ENCODE peak calls at places on chromosome X, in nine cellular contexts. One of them, this sample, is unnamed.

GRCh38 chrX:119871245-119871598 is 311 bp downstream of the RNF113A start:
- DNase-seq in thyroid gland: no peak
- DNase-seq in neural crest cell: no peak
- DNase-seq in endodermal cell: no peak
- DNase-seq in mammary epithelial cell: no peak
- DNase-seq in natural killer cell: no peak
- DNase-seq in GM12865: no peak
- DNase-seq in AG09319: no peak
- DNase-seq in transverse colon: no peak
- DNase-seq in this sample: no peak

GRCh38 chrX:40646489-40647306 is 663 bp downstream of the CXorf38 start:
- DNase-seq in endodermal cell: no peak
- DNase-seq in transverse colon: peak
- DNase-seq in mammary epithelial cell: peak
- DNase-seq in thyroid gland: peak
- DNase-seq in natural killer cell: peak
- DNase-seq in AG09319: no peak
- DNase-seq in GM12865: peak
- DNase-seq in neural crest cell: no peak
- DNase-seq in this sample: no peak

GRCh38 chrX:15194136-15194535 is 75.7 kb downstream of the ASB9 start:
- DNase-seq in AG09319: no peak
- DNase-seq in natural killer cell: no peak
- DNase-seq in thyroid gland: no peak
- DNase-seq in GM12865: no peak
- DNase-seq in transverse colon: no peak
- DNase-seq in endodermal cell: no peak
- DNase-seq in mammary epithelial cell: no peak
- DNase-seq in neural crest cell: no peak
- DNase-seq in this sample: no peak

GRCh38 chrX:48599341-48599740 is 2.0 kb downstream of the WDR13 start:
- DNase-seq in AG09319: no peak
- DNase-seq in neural crest cell: no peak
- DNase-seq in transverse colon: no peak
- DNase-seq in thyroid gland: no peak
- DNase-seq in GM12865: no peak
- DNase-seq in natural killer cell: no peak
- DNase-seq in mammary epithelial cell: no peak
- DNase-seq in endodermal cell: no peak
- DNase-seq in this sample: no peak

GRCh38 chrX:103630171-103630511 is 1.4 kb downstream of the TCEAL1 start:
- DNase-seq in neural crest cell: no peak
- DNase-seq in GM12865: no peak
- DNase-seq in AG09319: no peak
- DNase-seq in natural killer cell: no peak
- DNase-seq in endodermal cell: no peak
- DNase-seq in mammary epithelial cell: no peak
- DNase-seq in transverse colon: no peak
- DNase-seq in thyroid gland: no peak
- DNase-seq in this sample: no peak

GRCh38 chrX:48966796-48967579 is 4.7 kb downstream of the KCND1 start:
- DNase-seq in natural killer cell: no peak
- DNase-seq in transverse colon: no peak
- DNase-seq in thyroid gland: peak
- DNase-seq in endodermal cell: no peak
- DNase-seq in neural crest cell: no peak
- DNase-seq in AG09319: no peak
- DNase-seq in mammary epithelial cell: no peak
- DNase-seq in GM12865: no peak
- DNase-seq in this sample: no peak

GRCh38 chrX:72081605-72082320 is 50.0 kb downstream of the RTL5 start:
- DNase-seq in transverse colon: no peak
- DNase-seq in endodermal cell: no peak
- DNase-seq in thyroid gland: no peak
- DNase-seq in AG09319: no peak
- DNase-seq in neural crest cell: no peak
- DNase-seq in GM12865: no peak
- DNase-seq in mammary epithelial cell: no peak
- DNase-seq in natural killer cell: no peak
- DNase-seq in this sample: no peak

GRCh38 chrX:53330331-53330730 is 48.9 kb upstream of the IQSEC2 start:
- DNase-seq in transverse colon: no peak
- DNase-seq in natural killer cell: no peak
- DNase-seq in mammary epithelial cell: no peak
- DNase-seq in AG09319: no peak
- DNase-seq in endodermal cell: no peak
- DNase-seq in thyroid gland: no peak
- DNase-seq in GM12865: no peak
- DNase-seq in neural crest cell: no peak
- DNase-seq in this sample: no peak

GRCh38 chrX:131746491-131746968 is 202.7 kb downstream of the OR13H1 start:
- DNase-seq in GM12865: peak
- DNase-seq in transverse colon: peak
- DNase-seq in neural crest cell: no peak
- DNase-seq in mammary epithelial cell: peak
- DNase-seq in natural killer cell: no peak
- DNase-seq in thyroid gland: no peak
- DNase-seq in AG09319: peak
- DNase-seq in endodermal cell: peak
- DNase-seq in this sample: no peak

GRCh38 chrX:97026406-97026805 is 142.7 kb downstream of the RPA4 start:
- DNase-seq in AG09319: no peak
- DNase-seq in GM12865: no peak
- DNase-seq in thyroid gland: no peak
- DNase-seq in mammary epithelial cell: no peak
- DNase-seq in transverse colon: no peak
- DNase-seq in endodermal cell: no peak
- DNase-seq in neural crest cell: no peak
- DNase-seq in natural killer cell: no peak
- DNase-seq in this sample: no peak

GRCh38 chrX:107978707-107979307 is 3.4 kb downstream of the TEX13B start:
- DNase-seq in endodermal cell: peak
- DNase-seq in thyroid gland: peak
- DNase-seq in mammary epithelial cell: peak
- DNase-seq in neural crest cell: no peak
- DNase-seq in AG09319: peak
- DNase-seq in natural killer cell: no peak
- DNase-seq in transverse colon: no peak
- DNase-seq in GM12865: peak
- DNase-seq in this sample: no peak
- TF ChIP-seq CTCF in endodermal cell: peak
- TF ChIP-seq CTCF in thyroid gland: peak
- TF ChIP-seq CTCF in mammary epithelial cell: peak
- TF ChIP-seq CTCF in neural crest cell: peak
- TF ChIP-seq CTCF in AG09319: peak
- TF ChIP-seq CTCF in natural killer cell: no peak
- TF ChIP-seq CTCF in transverse colon: peak
- TF ChIP-seq CTCF in GM12865: peak
- TF ChIP-seq CTCF in this sample: peak

GRCh38 chrX:113473418-113473817 is 632.8 kb upstream of the AMOT start:
- DNase-seq in thyroid gland: no peak
- DNase-seq in mammary epithelial cell: no peak
- DNase-seq in neural crest cell: no peak
- DNase-seq in AG09319: no peak
- DNase-seq in endodermal cell: no peak
- DNase-seq in transverse colon: no peak
- DNase-seq in natural killer cell: no peak
- DNase-seq in GM12865: peak
- DNase-seq in this sample: no peak
- TF ChIP-seq CTCF in thyroid gland: no peak
- TF ChIP-seq CTCF in mammary epithelial cell: no peak
- TF ChIP-seq CTCF in neural crest cell: no peak
- TF ChIP-seq CTCF in AG09319: no peak
- TF ChIP-seq CTCF in endodermal cell: no peak
- TF ChIP-seq CTCF in transverse colon: no peak
- TF ChIP-seq CTCF in natural killer cell: no peak
- TF ChIP-seq CTCF in GM12865: no peak
- TF ChIP-seq CTCF in this sample: no peak

GRCh38 chrX:83305381-83305780 is 202.7 kb upstream of the POU3F4 start:
- DNase-seq in transverse colon: no peak
- DNase-seq in GM12865: no peak
- DNase-seq in thyroid gland: no peak
- DNase-seq in mammary epithelial cell: no peak
- DNase-seq in endodermal cell: no peak
- DNase-seq in natural killer cell: no peak
- DNase-seq in AG09319: no peak
- DNase-seq in neural crest cell: no peak
- DNase-seq in this sample: no peak
- TF ChIP-seq CTCF in transverse colon: no peak
- TF ChIP-seq CTCF in GM12865: no peak
- TF ChIP-seq CTCF in thyroid gland: no peak
- TF ChIP-seq CTCF in mammary epithelial cell: no peak
- TF ChIP-seq CTCF in endodermal cell: no peak
- TF ChIP-seq CTCF in natural killer cell: no peak
- TF ChIP-seq CTCF in AG09319: no peak
- TF ChIP-seq CTCF in neural crest cell: no peak
- TF ChIP-seq CTCF in this sample: no peak

DNA sequence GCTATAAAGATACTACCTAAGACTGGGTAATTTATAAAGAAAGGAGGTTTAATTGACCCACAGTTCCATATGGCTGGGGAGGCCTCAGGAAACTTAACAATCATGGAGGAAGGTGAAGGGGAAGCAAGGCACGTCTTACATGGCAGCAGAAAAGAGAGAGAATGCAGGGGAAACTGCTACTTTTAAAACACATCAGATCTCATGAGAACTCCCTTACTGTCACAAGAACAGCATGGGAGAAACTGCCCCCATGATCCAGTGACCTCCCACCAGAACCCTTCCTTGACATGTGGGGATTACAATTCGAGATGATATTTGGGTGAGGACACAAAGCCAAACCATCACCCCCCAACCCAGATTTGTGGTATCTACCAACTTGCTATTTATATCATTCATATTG is 13.9 kb downstream of the TEX13C start:
- DNase-seq in neural crest cell: no peak
- DNase-seq in thyroid gland: no peak
- DNase-seq in AG09319: no peak
- DNase-seq in mammary epithelial cell: no peak
- DNase-seq in transverse colon: no peak
- DNase-seq in endodermal cell: no peak
- DNase-seq in GM12865: no peak
- DNase-seq in natural killer cell: no peak
- DNase-seq in this sample: no peak
- TF ChIP-seq CTCF in neural crest cell: no peak
- TF ChIP-seq CTCF in thyroid gland: no peak
- TF ChIP-seq CTCF in AG09319: no peak
- TF ChIP-seq CTCF in mammary epithelial cell: no peak
- TF ChIP-seq CTCF in transverse colon: no peak
- TF ChIP-seq CTCF in endodermal cell: no peak
- TF ChIP-seq CTCF in GM12865: no peak
- TF ChIP-seq CTCF in natural killer cell: no peak
- TF ChIP-seq CTCF in this sample: no peak

GRCh38 chrX:38628587-38628986 is 67.2 kb downstream of the TSPAN7 start:
- DNase-seq in thyroid gland: no peak
- DNase-seq in AG09319: no peak
- DNase-seq in mammary epithelial cell: no peak
- DNase-seq in transverse colon: no peak
- DNase-seq in GM12865: no peak
- DNase-seq in natural killer cell: no peak
- DNase-seq in neural crest cell: no peak
- DNase-seq in endodermal cell: no peak
- DNase-seq in this sample: no peak

GRCh38 chrX:38632516-38632915 is 71.2 kb downstream of the TSPAN7 start:
- DNase-seq in natural killer cell: no peak
- DNase-seq in neural crest cell: no peak
- DNase-seq in GM12865: no peak
- DNase-seq in mammary epithelial cell: no peak
- DNase-seq in AG09319: no peak
- DNase-seq in endodermal cell: no peak
- DNase-seq in transverse colon: no peak
- DNase-seq in thyroid gland: no peak
- DNase-seq in this sample: no peak

DNA sequence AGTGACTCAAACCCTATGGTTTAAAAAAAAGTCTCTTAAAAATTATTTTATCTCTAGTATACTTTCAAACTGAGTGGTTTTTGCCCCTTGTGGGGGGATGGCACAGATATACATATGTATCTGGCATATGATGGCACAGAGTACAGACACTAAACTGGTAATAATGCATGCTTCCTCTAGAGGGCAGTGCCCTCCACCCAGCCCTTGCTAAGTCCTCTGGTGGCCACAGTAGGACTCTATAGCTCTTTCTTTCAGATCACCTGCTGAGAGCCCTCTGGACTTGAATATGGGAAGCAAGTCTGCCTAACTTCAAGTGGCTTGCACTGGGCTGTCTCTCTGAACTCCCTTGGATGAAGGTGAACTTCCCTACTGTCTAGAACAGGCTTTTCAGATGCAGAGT is 66.3 kb downstream of the TSPAN7 start:
- DNase-seq in neural crest cell: no peak
- DNase-seq in natural killer cell: no peak
- DNase-seq in transverse colon: peak
- DNase-seq in mammary epithelial cell: peak
- DNase-seq in GM12865: peak
- DNase-seq in thyroid gland: no peak
- DNase-seq in AG09319: no peak
- DNase-seq in endodermal cell: peak
- DNase-seq in this sample: no peak
- TF ChIP-seq CTCF in neural crest cell: peak
- TF ChIP-seq CTCF in natural killer cell: peak
- TF ChIP-seq CTCF in transverse colon: peak
- TF ChIP-seq CTCF in mammary epithelial cell: peak
- TF ChIP-seq CTCF in GM12865: peak
- TF ChIP-seq CTCF in thyroid gland: no peak
- TF ChIP-seq CTCF in AG09319: peak
- TF ChIP-seq CTCF in endodermal cell: peak
- TF ChIP-seq CTCF in this sample: peak

GRCh38 chrX:50770702-50771101 is 43.3 kb downstream of the SHROOM4 start:
- DNase-seq in neural crest cell: no peak
- DNase-seq in transverse colon: peak
- DNase-seq in natural killer cell: no peak
- DNase-seq in AG09319: no peak
- DNase-seq in thyroid gland: peak
- DNase-seq in GM12865: no peak
- DNase-seq in endodermal cell: peak
- DNase-seq in mammary epithelial cell: peak
- DNase-seq in this sample: no peak
- TF ChIP-seq CTCF in neural crest cell: no peak
- TF ChIP-seq CTCF in transverse colon: no peak
- TF ChIP-seq CTCF in natural killer cell: no peak
- TF ChIP-seq CTCF in AG09319: no peak
- TF ChIP-seq CTCF in thyroid gland: no peak
- TF ChIP-seq CTCF in GM12865: no peak
- TF ChIP-seq CTCF in endodermal cell: no peak
- TF ChIP-seq CTCF in mammary epithelial cell: no peak
- TF ChIP-seq CTCF in this sample: no peak

GRCh38 chrX:11427082-11428033 is 134.1 kb downstream of the AMELX start:
- DNase-seq in GM12865: peak
- DNase-seq in endodermal cell: peak
- DNase-seq in natural killer cell: no peak
- DNase-seq in AG09319: no peak
- DNase-seq in transverse colon: peak
- DNase-seq in thyroid gland: peak
- DNase-seq in mammary epithelial cell: no peak
- DNase-seq in neural crest cell: peak
- DNase-seq in this sample: peak
- TF ChIP-seq CTCF in GM12865: peak
- TF ChIP-seq CTCF in endodermal cell: peak
- TF ChIP-seq CTCF in natural killer cell: no peak
- TF ChIP-seq CTCF in AG09319: peak
- TF ChIP-seq CTCF in transverse colon: no peak
- TF ChIP-seq CTCF in thyroid gland: peak
- TF ChIP-seq CTCF in mammary epithelial cell: no peak
- TF ChIP-seq CTCF in neural crest cell: peak
- TF ChIP-seq CTCF in this sample: peak